ENCODE peak calls at places on chromosomes 13 and 19, in five cellular contexts. One of them, this sample, is unnamed.
A peak's percentile ranks its signal among the peaks of the same experiment; 100 is the strongest.

GRCh38 chr13:29861694-29862110 is 11.3 kb upstream of the UBL3 start:
- DNase-seq in mucosa of descending colon: no peak
- DNase-seq in neural progenitor cell: no peak
- DNase-seq in left lung: no peak
- DNase-seq in esophagus squamous epithelium: no peak
- DNase-seq in this sample: no peak

GRCh38 chr19:42246143-42246868 is 3.9 kb upstream of the GSK3A start:
- DNase-seq in mucosa of descending colon: peak; percentile 73
- DNase-seq in neural progenitor cell: peak; percentile 80
- DNase-seq in left lung: peak; percentile 67
- DNase-seq in esophagus squamous epithelium: no peak
- DNase-seq in this sample: no peak

GRCh38 chr19:17751103-17751911 is at the start of gene FCHO1:
- DNase-seq in mucosa of descending colon: peak; percentile 72
- DNase-seq in neural progenitor cell: no peak
- DNase-seq in left lung: peak; percentile 74
- DNase-seq in esophagus squamous epithelium: peak; percentile 65
- DNase-seq in this sample: no peak

GRCh38 chr13:39665763-39666162 is 10.3 kb downstream of the COG6 start:
- DNase-seq in mucosa of descending colon: no peak
- DNase-seq in neural progenitor cell: no peak
- DNase-seq in left lung: no peak
- DNase-seq in esophagus squamous epithelium: no peak
- DNase-seq in this sample: no peak

GRCh38 chr19:41997121-41997850 is 3.3 kb upstream of the ATP1A3 start:
- DNase-seq in mucosa of descending colon: peak; percentile 59
- DNase-seq in neural progenitor cell: peak; percentile 90
- DNase-seq in left lung: no peak
- DNase-seq in esophagus squamous epithelium: no peak
- DNase-seq in this sample: no peak

GRCh38 chr19:45446295-45446694 is 21.5 kb upstream of the FOSB start:
- DNase-seq in mucosa of descending colon: no peak
- DNase-seq in neural progenitor cell: peak; percentile 49
- DNase-seq in left lung: no peak
- DNase-seq in esophagus squamous epithelium: no peak
- DNase-seq in this sample: no peak

GRCh38 chr13:30111810-30112209 is 195.5 kb downstream of the KATNAL1 start:
- DNase-seq in mucosa of descending colon: no peak
- DNase-seq in neural progenitor cell: no peak
- DNase-seq in left lung: no peak
- DNase-seq in esophagus squamous epithelium: no peak
- DNase-seq in this sample: no peak

GRCh38 chr19:46823049-46823448 is 27.6 kb downstream of the AP2S1 start:
- DNase-seq in mucosa of descending colon: no peak
- DNase-seq in neural progenitor cell: peak; percentile 30
- DNase-seq in left lung: no peak
- DNase-seq in esophagus squamous epithelium: no peak
- DNase-seq in this sample: no peak

GRCh38 chr13:80802946-80803345 is 462.0 kb upstream of the SPRY2 start:
- DNase-seq in mucosa of descending colon: no peak
- DNase-seq in neural progenitor cell: no peak
- DNase-seq in left lung: no peak
- DNase-seq in esophagus squamous epithelium: no peak
- DNase-seq in this sample: no peak

GRCh38 chr19:33390908-33391630 is 17.6 kb downstream of the CEBPG start:
- DNase-seq in mucosa of descending colon: peak; percentile 39
- DNase-seq in neural progenitor cell: no peak
- DNase-seq in left lung: no peak
- DNase-seq in esophagus squamous epithelium: no peak
- DNase-seq in this sample: no peak

GRCh38 chr19:954672-955494 is 29.0 kb downstream of the ARID3A start:
- DNase-seq in mucosa of descending colon: no peak
- DNase-seq in neural progenitor cell: peak; percentile 63
- DNase-seq in left lung: no peak
- DNase-seq in esophagus squamous epithelium: no peak
- DNase-seq in this sample: no peak

GRCh38 chr19:30596813-30597399 is 224.7 kb downstream of the ZNF536 start:
- DNase-seq in mucosa of descending colon: no peak
- DNase-seq in neural progenitor cell: peak; percentile 68
- DNase-seq in left lung: no peak
- DNase-seq in esophagus squamous epithelium: no peak
- DNase-seq in this sample: no peak

GRCh38 chr13:106753241-106753640 is 185.3 kb upstream of the ARGLU1 start:
- DNase-seq in mucosa of descending colon: no peak
- DNase-seq in neural progenitor cell: peak; percentile 31
- DNase-seq in left lung: no peak
- DNase-seq in esophagus squamous epithelium: no peak
- DNase-seq in this sample: no peak

GRCh38 chr13:45537506-45537905 is 72.8 kb downstream of the COG3 start:
- DNase-seq in mucosa of descending colon: no peak
- DNase-seq in neural progenitor cell: no peak
- DNase-seq in left lung: no peak
- DNase-seq in esophagus squamous epithelium: no peak
- DNase-seq in this sample: no peak

GRCh38 chr13:108220042-108220441 is 1.9 kb downstream of the ABHD13 start:
- DNase-seq in mucosa of descending colon: no peak
- DNase-seq in neural progenitor cell: no peak
- DNase-seq in left lung: peak; percentile 62
- DNase-seq in esophagus squamous epithelium: no peak
- DNase-seq in this sample: no peak

GRCh38 chr13:58721273-58721672 is 1089.7 kb downstream of the PCDH17 start:
- DNase-seq in mucosa of descending colon: no peak
- DNase-seq in neural progenitor cell: no peak
- DNase-seq in left lung: no peak
- DNase-seq in esophagus squamous epithelium: no peak
- DNase-seq in this sample: no peak

GRCh38 chr19:35695895-35696422 is 8.4 kb upstream of the ZBTB32 start:
- DNase-seq in mucosa of descending colon: no peak
- DNase-seq in neural progenitor cell: no peak
- DNase-seq in left lung: no peak
- DNase-seq in esophagus squamous epithelium: no peak
- DNase-seq in this sample: no peak

GRCh38 chr13:52800856-52801255 is 47.6 kb downstream of the PCDH8 start:
- DNase-seq in mucosa of descending colon: no peak
- DNase-seq in neural progenitor cell: no peak
- DNase-seq in left lung: no peak
- DNase-seq in esophagus squamous epithelium: no peak
- DNase-seq in this sample: no peak

GRCh38 chr13:58087566-58087965 is 456.0 kb downstream of the PCDH17 start:
- DNase-seq in mucosa of descending colon: no peak
- DNase-seq in neural progenitor cell: no peak
- DNase-seq in left lung: no peak
- DNase-seq in esophagus squamous epithelium: no peak
- DNase-seq in this sample: no peak

GRCh38 chr19:53624776-53625540 is 6.8 kb upstream of the DPRX start:
- DNase-seq in mucosa of descending colon: no peak
- DNase-seq in neural progenitor cell: no peak
- DNase-seq in left lung: no peak
- DNase-seq in esophagus squamous epithelium: no peak
- DNase-seq in this sample: no peak

GRCh38 chr13:114126789-114127472 is 5.5 kb downstream of the RASA3 start:
- DNase-seq in mucosa of descending colon: no peak
- DNase-seq in neural progenitor cell: no peak
- DNase-seq in left lung: no peak
- DNase-seq in esophagus squamous epithelium: no peak
- DNase-seq in this sample: no peak

GRCh38 chr13:31972453-31972852 is 59.1 kb upstream of the FRY start:
- DNase-seq in mucosa of descending colon: no peak
- DNase-seq in neural progenitor cell: no peak
- DNase-seq in left lung: no peak
- DNase-seq in esophagus squamous epithelium: no peak
- DNase-seq in this sample: no peak

GRCh38 chr13:76759877-76760276 is 126.3 kb downstream of the KCTD12 start:
- DNase-seq in mucosa of descending colon: no peak
- DNase-seq in neural progenitor cell: no peak
- DNase-seq in left lung: no peak
- DNase-seq in esophagus squamous epithelium: no peak
- DNase-seq in this sample: no peak
- TF ChIP-seq CTCF in mucosa of descending colon: no peak
- TF ChIP-seq CTCF in neural progenitor cell: no peak
- TF ChIP-seq CTCF in left lung: no peak
- TF ChIP-seq CTCF in esophagus squamous epithelium: no peak
- TF ChIP-seq CTCF in this sample: no peak

GRCh38 chr13:112207124-112207523 is 140.2 kb downstream of the SOX1 start:
- DNase-seq in mucosa of descending colon: no peak
- DNase-seq in neural progenitor cell: peak; percentile 91
- DNase-seq in left lung: no peak
- DNase-seq in esophagus squamous epithelium: no peak
- DNase-seq in this sample: no peak
- H3K4me1 ChIP-seq in mucosa of descending colon: peaks cover 3% of the 10 kb centered on the region
- H3K4me1 ChIP-seq in neural progenitor cell: peaks cover 74% of the 10 kb centered on the region
- H3K4me1 ChIP-seq in left lung: peaks cover 7% of the 10 kb centered on the region
- H3K4me1 ChIP-seq in esophagus squamous epithelium: no peaks in the 10 kb centered on the region
- H3K4me1 ChIP-seq in this sample: no peaks in the 10 kb centered on the region

DNA sequence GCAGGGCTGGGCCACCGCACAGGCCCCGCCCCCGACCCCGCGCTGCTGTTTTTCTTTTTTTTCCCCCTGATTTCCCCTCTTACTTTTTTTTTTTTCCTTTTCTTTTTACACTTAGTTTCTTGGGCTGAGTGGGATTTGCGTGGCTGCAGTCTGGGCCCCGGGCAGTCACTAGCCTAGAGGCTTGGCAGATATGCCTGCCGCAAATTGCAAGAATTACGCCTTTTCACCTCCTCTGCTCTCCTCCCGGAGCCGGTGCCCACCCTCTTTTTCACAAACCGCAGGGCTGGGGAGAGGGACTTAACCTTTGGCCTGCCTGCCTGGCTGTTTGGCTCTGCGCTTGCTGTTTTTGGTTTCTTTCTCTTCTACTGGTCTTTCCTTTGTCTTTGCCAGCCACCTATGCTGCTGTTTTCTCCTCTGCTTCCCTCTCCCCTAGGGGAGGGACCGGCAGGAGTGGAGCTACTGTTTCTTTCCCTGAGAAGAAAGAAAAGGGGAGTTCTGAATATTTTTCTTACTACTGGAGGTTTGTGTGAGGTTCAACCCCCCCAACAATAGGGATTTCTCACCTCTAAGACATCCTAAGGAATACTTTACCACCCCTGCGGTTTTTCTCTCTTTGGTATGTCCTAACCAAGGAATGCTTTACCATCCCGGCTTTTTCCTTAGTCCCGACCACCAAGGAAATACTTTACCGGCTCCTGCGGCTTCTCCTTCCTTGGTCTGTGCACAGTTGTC is 11.0 kb downstream of the ZNF552 start:
- DNase-seq in mucosa of descending colon: peak; percentile 66
- DNase-seq in neural progenitor cell: peak; percentile 95
- DNase-seq in left lung: peak; percentile 47
- DNase-seq in esophagus squamous epithelium: no peak
- DNase-seq in this sample: no peak
- H3K4me3 ChIP-seq in mucosa of descending colon: peak overlapping the region; percentile 9
- H3K4me3 ChIP-seq in neural progenitor cell: peak overlapping the region; percentile 56
- H3K4me3 ChIP-seq in left lung: peak overlapping the region; percentile 45
- H3K4me3 ChIP-seq in esophagus squamous epithelium: peak overlapping the region; percentile 53
- H3K4me3 ChIP-seq in this sample: peak overlapping the region; percentile 54

DNA sequence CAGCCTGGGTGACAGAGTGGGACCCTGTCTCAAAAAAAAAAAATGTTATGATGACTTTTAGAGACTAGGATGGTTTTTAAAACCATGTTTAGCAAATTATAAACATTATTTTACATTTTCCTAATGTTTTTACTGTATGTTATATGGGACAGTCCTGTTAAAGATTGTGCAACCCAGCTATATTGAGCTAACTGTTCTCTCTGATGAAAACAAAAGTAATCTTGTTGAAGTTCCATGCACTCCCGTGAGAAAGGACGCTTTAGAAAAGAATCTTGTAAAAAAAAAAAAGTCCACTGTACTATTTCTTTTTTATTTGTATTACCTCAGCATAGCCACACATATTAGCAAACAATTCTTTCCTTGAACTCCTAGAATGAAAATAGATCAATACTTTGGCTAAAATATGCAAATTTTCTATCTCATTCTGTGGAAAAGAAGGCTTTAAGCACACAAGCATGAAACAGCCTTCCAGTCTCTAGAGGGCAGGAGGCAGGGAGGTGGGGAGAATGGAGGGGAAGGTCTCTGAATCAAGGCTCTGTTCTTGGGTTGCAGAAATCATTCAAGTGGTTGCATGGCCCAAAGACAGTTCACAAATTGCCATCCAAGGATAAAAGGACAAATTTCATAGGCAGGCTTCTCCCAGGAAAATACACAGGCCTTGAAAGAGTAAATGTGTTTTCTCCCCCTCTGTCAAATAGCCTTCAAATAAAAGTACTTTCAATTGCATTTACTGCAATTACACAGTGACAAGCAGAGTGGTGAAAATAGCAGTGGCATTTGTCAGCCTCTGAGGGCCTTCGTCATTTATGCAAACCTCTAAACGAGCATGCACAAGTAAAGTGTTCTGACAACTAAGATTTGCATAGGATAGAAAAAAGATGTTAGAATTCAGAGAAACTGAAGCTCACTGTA is 451.0 kb downstream of the DCT start:
- DNase-seq in mucosa of descending colon: no peak
- DNase-seq in neural progenitor cell: no peak
- DNase-seq in left lung: no peak
- DNase-seq in esophagus squamous epithelium: no peak
- DNase-seq in this sample: no peak
- TF ChIP-seq CTCF in mucosa of descending colon: no peak
- TF ChIP-seq CTCF in neural progenitor cell: no peak
- TF ChIP-seq CTCF in left lung: no peak
- TF ChIP-seq CTCF in esophagus squamous epithelium: no peak
- TF ChIP-seq CTCF in this sample: no peak

GRCh38 chr19:10744222-10744847 is 26.5 kb downstream of the DNM2 start:
- DNase-seq in mucosa of descending colon: peak; percentile 66
- DNase-seq in neural progenitor cell: no peak
- DNase-seq in left lung: no peak
- DNase-seq in esophagus squamous epithelium: no peak
- DNase-seq in this sample: no peak

GRCh38 chr19:10747674-10748073 is 29.8 kb downstream of the DNM2 start:
- DNase-seq in mucosa of descending colon: peak; percentile 68
- DNase-seq in neural progenitor cell: no peak
- DNase-seq in left lung: no peak
- DNase-seq in esophagus squamous epithelium: no peak
- DNase-seq in this sample: no peak

GRCh38 chr19:10742494-10742893 is 24.6 kb downstream of the DNM2 start:
- DNase-seq in mucosa of descending colon: no peak
- DNase-seq in neural progenitor cell: no peak
- DNase-seq in left lung: no peak
- DNase-seq in esophagus squamous epithelium: no peak
- DNase-seq in this sample: no peak

GRCh38 chr19:10747271-10747670 is 29.4 kb downstream of the DNM2 start:
- DNase-seq in mucosa of descending colon: peak; percentile 90
- DNase-seq in neural progenitor cell: no peak
- DNase-seq in left lung: no peak
- DNase-seq in esophagus squamous epithelium: no peak
- DNase-seq in this sample: no peak

DNA sequence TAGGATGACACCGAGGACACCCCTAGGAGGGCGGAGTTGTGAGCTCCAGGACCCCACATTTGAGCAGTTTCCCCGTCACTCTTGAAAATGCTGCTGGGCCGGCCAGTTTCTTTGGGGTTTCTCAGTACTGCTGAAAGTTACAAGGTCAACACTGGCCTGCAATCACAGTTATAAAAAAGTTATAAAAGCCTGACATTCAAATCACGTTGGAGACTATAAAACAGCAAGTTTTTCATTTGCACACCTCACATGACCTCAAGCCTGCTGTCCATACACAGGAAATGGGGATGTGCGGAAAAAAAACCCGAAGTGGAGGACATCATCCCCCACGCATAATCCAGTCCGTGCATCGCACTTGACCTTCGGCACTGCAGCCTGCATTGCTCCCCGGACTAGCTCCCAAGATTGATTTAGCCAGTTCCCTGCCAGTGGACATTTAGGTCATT is 27.0 kb downstream of the DNM2 start:
- DNase-seq in mucosa of descending colon: peak; percentile 73
- DNase-seq in neural progenitor cell: no peak
- DNase-seq in left lung: no peak
- DNase-seq in esophagus squamous epithelium: no peak
- DNase-seq in this sample: no peak
- H3K4me1 ChIP-seq in mucosa of descending colon: peaks cover 64% of the 10 kb centered on the region
- H3K4me1 ChIP-seq in neural progenitor cell: no peaks in the 10 kb centered on the region
- H3K4me1 ChIP-seq in left lung: peaks cover 88% of the 10 kb centered on the region
- H3K4me1 ChIP-seq in esophagus squamous epithelium: peaks cover 27% of the 10 kb centered on the region
- H3K4me1 ChIP-seq in this sample: peaks cover 69% of the 10 kb centered on the region

This sample was measured in vagina.